ENCODE peak calls at places on chromosomes 5 and 9, in six cellular contexts. G, C, B, U, P and F are unnamed samples. For H3K79me2, the result is how much of the 10 kb centered on the place peaks cover.

GRCh38 chr9:89667730-89668129 is 62.9 kb downstream of the GADD45G start:
- DNase-seq in G (no peak), P (no peak), B (no peak), C (no peak), U (no peak), F (no peak)

GRCh38 chr5:362978-363765 is 41.7 kb downstream of the AHRR start:
- DNase-seq in C (no peak), P (no peak), B (no peak), G (no peak), U (no peak), F (no peak)

GRCh38 chr5:107794731-107795130 is 124.0 kb upstream of the EFNA5 start:
- DNase-seq in C (no peak), G (no peak), B (no peak), U (no peak), P (peak), F (no peak)

GRCh38 chr5:78508231-78508765 is 140.3 kb downstream of the LHFPL2 start:
- DNase-seq in C (no peak), G (peak), P (peak), U (no peak), B (peak), F (no peak)

GRCh38 chr5:125263346-125263745 is 516.9 kb upstream of the ZNF608 start:
- DNase-seq in B (no peak), G (no peak), P (no peak), U (no peak), C (no peak), F (no peak)

GRCh38 chr9:113633782-113634596 is 170.5 kb downstream of the RGS3 start:
- DNase-seq in U (no peak), P (no peak), C (no peak), G (no peak), B (peak), F (no peak)

GRCh38 chr9:105338308-105338707 is 93.9 kb downstream of the SLC44A1 start:
- DNase-seq in B (no peak), C (no peak), G (no peak), P (no peak), U (no peak), F (no peak)

GRCh38 chr5:154757647-154758406 is 2.6 kb downstream of the LARP1 start:
- DNase-seq in P (peak), C (no peak), G (peak), U (peak), B (no peak), F (no peak)

DNA sequence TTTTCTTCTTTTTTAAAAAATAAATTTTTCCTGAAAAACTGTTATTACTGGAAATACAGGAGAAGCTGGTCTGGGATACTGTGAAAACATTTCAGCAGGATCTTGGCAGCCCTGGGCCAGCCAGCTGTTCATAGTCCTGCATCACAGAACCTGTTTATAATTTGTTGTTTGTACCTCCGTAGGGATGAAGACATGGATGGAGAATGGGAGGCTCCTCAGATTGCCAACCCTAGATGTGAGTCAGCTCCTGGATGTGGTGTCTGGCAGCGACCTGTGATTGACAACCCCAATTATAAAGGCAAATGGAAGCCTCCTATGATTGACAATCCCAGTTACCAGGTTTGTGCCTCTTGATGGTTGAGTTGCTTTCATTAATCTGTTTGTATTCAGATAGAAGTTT is 12.4 kb upstream of the MAML1 start:
- DNase-seq in C (no peak), G (no peak), B (no peak), U (no peak), P (no peak), F (no peak)
- H3K79me2 ChIP-seq in C (under half), G (under half), B (under half), U (under half), P (half or more), F (half or more)

GRCh38 chr9:84371737-84372136 is 31.2 kb upstream of the SLC28A3 start:
- DNase-seq in U (no peak), B (peak), G (peak), P (peak), C (no peak), F (no peak)

GRCh38 chr9:84379740-84380139 is 39.2 kb upstream of the SLC28A3 start:
- DNase-seq in B (no peak), P (peak), G (no peak), C (no peak), U (no peak), F (no peak)

GRCh38 chr9:84375954-84376353 is 35.4 kb upstream of the SLC28A3 start:
- DNase-seq in G (no peak), U (no peak), C (no peak), P (no peak), B (no peak), F (no peak)

GRCh38 chr9:84373975-84374374 is 33.4 kb upstream of the SLC28A3 start:
- DNase-seq in U (no peak), B (no peak), G (no peak), C (no peak), P (no peak), F (no peak)

DNA sequence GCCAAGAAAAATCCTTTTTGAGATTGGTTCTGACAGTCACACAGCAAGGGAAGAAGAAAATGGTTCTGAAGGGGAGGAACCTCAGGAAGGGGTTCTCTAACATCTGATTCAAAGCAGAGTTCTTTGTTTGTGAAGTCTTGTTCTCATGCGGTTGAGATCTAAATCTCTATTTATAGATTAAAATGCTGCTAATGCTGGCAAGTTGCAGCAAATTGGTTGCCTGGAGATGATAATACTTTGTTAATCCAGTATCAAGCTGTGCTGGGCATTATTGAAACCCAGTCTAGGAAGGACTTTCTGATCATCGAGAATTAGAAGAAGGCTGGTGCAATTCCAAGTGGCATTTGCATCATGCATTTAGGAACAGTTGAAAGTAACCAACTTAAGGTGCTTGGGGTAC is 34.0 kb upstream of the SLC28A3 start:
- DNase-seq in B (no peak), C (no peak), U (no peak), P (peak), G (no peak), F (no peak)
- H2AFZ ChIP-seq in B (no peak), C (peak), U (no peak), P (peak), G (no peak), F (no peak)

GRCh38 chr5:42855811-42856210 is 44.1 kb upstream of the SELENOP start:
- DNase-seq in B (no peak), U (no peak), C (no peak), P (no peak), G (no peak), F (no peak)

GRCh38 chr5:42854795-42855194 is 43.1 kb upstream of the SELENOP start:
- DNase-seq in C (no peak), U (no peak), G (no peak), B (peak), P (no peak), F (no peak)

GRCh38 chr5:42858709-42859108 is 47.0 kb upstream of the SELENOP start:
- DNase-seq in G (no peak), C (peak), P (no peak), U (peak), B (peak), F (no peak)

GRCh38 chr5:42855386-42855785 is 43.7 kb upstream of the SELENOP start:
- DNase-seq in G (no peak), U (no peak), C (no peak), P (no peak), B (no peak), F (no peak)

DNA sequence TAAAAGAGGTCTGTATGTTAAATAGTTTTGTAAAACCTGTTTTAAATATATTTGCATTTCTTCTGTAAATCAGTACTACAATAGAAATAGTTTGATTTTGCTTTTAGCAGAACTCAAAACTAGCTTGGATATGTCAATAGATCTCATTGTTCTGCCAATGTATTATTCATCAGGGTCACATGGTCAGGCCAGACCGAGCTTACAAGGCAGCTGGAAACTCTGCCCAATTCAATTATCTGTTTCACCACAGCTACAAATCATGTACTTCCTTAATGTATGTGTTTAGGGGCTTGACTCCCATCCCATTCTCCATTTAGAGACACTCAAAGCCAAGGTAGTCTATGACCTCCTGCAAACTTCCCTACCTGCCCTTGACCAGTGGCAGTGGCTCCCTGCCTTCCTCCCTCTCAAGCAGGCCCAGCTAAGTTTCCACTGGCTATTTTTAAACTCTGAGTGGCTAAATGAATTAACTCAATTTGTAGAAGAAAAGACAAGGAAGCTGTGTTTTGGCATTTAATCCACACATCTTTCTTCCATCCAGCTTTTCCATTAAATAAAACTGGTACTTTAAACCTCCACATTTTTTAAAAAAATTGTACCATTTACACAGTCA is 46.4 kb upstream of the SELENOP start:
- DNase-seq in U (no peak), C (peak), G (peak), B (no peak), P (peak), F (no peak)
- H3K27ac ChIP-seq in U (no peak), C (no peak), G (no peak), B (peak), P (no peak), F (no peak)

DNA sequence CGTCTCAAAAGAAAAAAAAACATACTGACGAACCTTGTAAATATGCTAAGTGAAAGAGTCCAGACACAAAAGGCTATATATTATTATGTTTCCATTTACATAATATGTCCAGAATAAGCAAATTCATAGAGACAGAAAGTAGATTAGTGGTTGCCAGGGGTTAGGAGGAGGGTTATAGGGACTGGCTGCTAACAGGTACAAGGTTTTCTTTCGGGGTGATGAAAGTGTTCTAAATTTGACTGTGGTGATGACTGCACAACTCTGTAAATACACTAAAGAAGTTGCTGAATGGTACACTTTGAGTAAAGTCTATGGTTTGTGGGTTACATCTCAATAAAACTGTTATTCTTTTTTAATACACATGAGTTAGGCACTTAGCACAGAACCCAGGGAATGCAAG is 98.8 kb downstream of the MYO10 start:
- DNase-seq in U (no peak), C (no peak), G (no peak), P (no peak), B (no peak), F (no peak)
- H3K79me2 ChIP-seq in U (under half), C (under half), G (under half), P (half or more), B (under half), F (under half)

GRCh38 chr5:179738725-179739124 is 6.1 kb downstream of the MAML1 start:
- DNase-seq in G (no peak), B (no peak), P (no peak), U (no peak), C (no peak), F (no peak)
- H2AFZ ChIP-seq in G (no peak), B (no peak), P (no peak), U (no peak), C (no peak), F (no peak)